ENCODE peak calls at places on chromosomes 4 and X, in seven cellular contexts. One of them, this sample, is unnamed.

GRCh38 chr4:128837198-128837597 is 27.7 kb downstream of the JADE1 start:
- DNase-seq in C1 segment of cervical spinal cord: no peak
- DNase-seq in GM03348: no peak
- DNase-seq in heart left ventricle: no peak
- DNase-seq in GM04504: no peak
- DNase-seq in stimulated activated CD4-positive, alpha-beta T cell treated with anti-CD3 and anti-CD28 coated beads, TNF-alpha, amount 100 ng/mL, for 48 hours: no peak
- DNase-seq in ureter: no peak
- DNase-seq in this sample: no peak

GRCh38 chrX:12441376-12442128 is 303.3 kb downstream of the FRMPD4 start:
- DNase-seq in C1 segment of cervical spinal cord: no peak
- DNase-seq in stimulated activated CD4-positive, alpha-beta T cell treated with anti-CD3 and anti-CD28 coated beads, TNF-alpha, amount 100 ng/mL, for 48 hours: no peak
- DNase-seq in ureter: no peak
- DNase-seq in heart left ventricle: no peak
- DNase-seq in GM03348: peak; percentile 52
- DNase-seq in GM04504: peak; percentile 77
- DNase-seq in this sample: no peak

GRCh38 chrX:38225093-38225492 is 4.4 kb upstream of the SRPX start:
- DNase-seq in GM04504: no peak
- DNase-seq in C1 segment of cervical spinal cord: no peak
- DNase-seq in ureter: no peak
- DNase-seq in GM03348: no peak
- DNase-seq in stimulated activated CD4-positive, alpha-beta T cell treated with anti-CD3 and anti-CD28 coated beads, TNF-alpha, amount 100 ng/mL, for 48 hours: no peak
- DNase-seq in heart left ventricle: no peak
- DNase-seq in this sample: no peak

GRCh38 chrX:67607436-67607835 is 63.6 kb downstream of the AR start:
- DNase-seq in stimulated activated CD4-positive, alpha-beta T cell treated with anti-CD3 and anti-CD28 coated beads, TNF-alpha, amount 100 ng/mL, for 48 hours: no peak
- DNase-seq in heart left ventricle: no peak
- DNase-seq in ureter: no peak
- DNase-seq in GM04504: peak; percentile 15
- DNase-seq in GM03348: peak; percentile 2
- DNase-seq in C1 segment of cervical spinal cord: no peak
- DNase-seq in this sample: no peak

GRCh38 chr4:16765549-16765948 is 132.9 kb downstream of the LDB2 start:
- DNase-seq in ureter: no peak
- DNase-seq in heart left ventricle: no peak
- DNase-seq in GM03348: no peak
- DNase-seq in stimulated activated CD4-positive, alpha-beta T cell treated with anti-CD3 and anti-CD28 coated beads, TNF-alpha, amount 100 ng/mL, for 48 hours: no peak
- DNase-seq in GM04504: no peak
- DNase-seq in C1 segment of cervical spinal cord: no peak
- DNase-seq in this sample: no peak

GRCh38 chr4:102610476-102610875 is 109.3 kb downstream of the NFKB1 start:
- DNase-seq in heart left ventricle: no peak
- DNase-seq in ureter: no peak
- DNase-seq in C1 segment of cervical spinal cord: no peak
- DNase-seq in GM04504: no peak
- DNase-seq in stimulated activated CD4-positive, alpha-beta T cell treated with anti-CD3 and anti-CD28 coated beads, TNF-alpha, amount 100 ng/mL, for 48 hours: no peak
- DNase-seq in GM03348: no peak
- DNase-seq in this sample: no peak

GRCh38 chr4:75940692-75941253 is at the start of gene NAAA:
- DNase-seq in ureter: peak; percentile 89
- DNase-seq in GM03348: peak; percentile 86
- DNase-seq in heart left ventricle: peak; percentile 77
- DNase-seq in GM04504: peak; percentile 31
- DNase-seq in stimulated activated CD4-positive, alpha-beta T cell treated with anti-CD3 and anti-CD28 coated beads, TNF-alpha, amount 100 ng/mL, for 48 hours: peak; percentile 52
- DNase-seq in C1 segment of cervical spinal cord: peak; percentile 39
- DNase-seq in this sample: peak; percentile 14

GRCh38 chr4:40413396-40413795 is 78.3 kb downstream of the CHRNA9 start:
- DNase-seq in C1 segment of cervical spinal cord: no peak
- DNase-seq in GM04504: no peak
- DNase-seq in ureter: no peak
- DNase-seq in heart left ventricle: no peak
- DNase-seq in stimulated activated CD4-positive, alpha-beta T cell treated with anti-CD3 and anti-CD28 coated beads, TNF-alpha, amount 100 ng/mL, for 48 hours: no peak
- DNase-seq in GM03348: no peak
- DNase-seq in this sample: no peak

GRCh38 chr4:54929459-54929858 is 195.9 kb downstream of the KDR start:
- DNase-seq in C1 segment of cervical spinal cord: no peak
- DNase-seq in GM04504: no peak
- DNase-seq in GM03348: no peak
- DNase-seq in heart left ventricle: peak; percentile 39
- DNase-seq in ureter: no peak
- DNase-seq in stimulated activated CD4-positive, alpha-beta T cell treated with anti-CD3 and anti-CD28 coated beads, TNF-alpha, amount 100 ng/mL, for 48 hours: no peak
- DNase-seq in this sample: no peak

GRCh38 chrX:29488919-29489318 is 726.4 kb upstream of the MAGEB2 start:
- DNase-seq in ureter: no peak
- DNase-seq in C1 segment of cervical spinal cord: no peak
- DNase-seq in heart left ventricle: no peak
- DNase-seq in GM04504: no peak
- DNase-seq in stimulated activated CD4-positive, alpha-beta T cell treated with anti-CD3 and anti-CD28 coated beads, TNF-alpha, amount 100 ng/mL, for 48 hours: no peak
- DNase-seq in GM03348: no peak
- DNase-seq in this sample: no peak

GRCh38 chr4:15068298-15068697 is 66.0 kb downstream of the CPEB2 start:
- DNase-seq in ureter: no peak
- DNase-seq in C1 segment of cervical spinal cord: no peak
- DNase-seq in GM04504: no peak
- DNase-seq in heart left ventricle: no peak
- DNase-seq in stimulated activated CD4-positive, alpha-beta T cell treated with anti-CD3 and anti-CD28 coated beads, TNF-alpha, amount 100 ng/mL, for 48 hours: no peak
- DNase-seq in GM03348: no peak
- DNase-seq in this sample: no peak

GRCh38 chrX:37993857-37994619 is 12.3 kb upstream of the SYTL5 start:
- DNase-seq in stimulated activated CD4-positive, alpha-beta T cell treated with anti-CD3 and anti-CD28 coated beads, TNF-alpha, amount 100 ng/mL, for 48 hours: no peak
- DNase-seq in C1 segment of cervical spinal cord: no peak
- DNase-seq in GM04504: no peak
- DNase-seq in ureter: no peak
- DNase-seq in GM03348: no peak
- DNase-seq in heart left ventricle: no peak
- DNase-seq in this sample: no peak

GRCh38 chr4:186999676-187000075 is 276.0 kb upstream of the FAT1 start:
- DNase-seq in C1 segment of cervical spinal cord: no peak
- DNase-seq in GM03348: peak; percentile 48
- DNase-seq in GM04504: no peak
- DNase-seq in ureter: no peak
- DNase-seq in heart left ventricle: no peak
- DNase-seq in stimulated activated CD4-positive, alpha-beta T cell treated with anti-CD3 and anti-CD28 coated beads, TNF-alpha, amount 100 ng/mL, for 48 hours: no peak
- DNase-seq in this sample: no peak

GRCh38 chr4:76307670-76308014 is 1.1 kb downstream of the STBD1 start:
- DNase-seq in ureter: no peak
- DNase-seq in C1 segment of cervical spinal cord: no peak
- DNase-seq in stimulated activated CD4-positive, alpha-beta T cell treated with anti-CD3 and anti-CD28 coated beads, TNF-alpha, amount 100 ng/mL, for 48 hours: no peak
- DNase-seq in heart left ventricle: peak; percentile 56
- DNase-seq in GM03348: no peak
- DNase-seq in GM04504: no peak
- DNase-seq in this sample: no peak

GRCh38 chr4:150739591-150739990 is 157.6 kb downstream of the MAB21L2 start:
- DNase-seq in ureter: no peak
- DNase-seq in heart left ventricle: no peak
- DNase-seq in C1 segment of cervical spinal cord: no peak
- DNase-seq in GM03348: no peak
- DNase-seq in stimulated activated CD4-positive, alpha-beta T cell treated with anti-CD3 and anti-CD28 coated beads, TNF-alpha, amount 100 ng/mL, for 48 hours: no peak
- DNase-seq in GM04504: no peak
- DNase-seq in this sample: no peak

GRCh38 chr4:177441061-177441802 is 1.0 kb downstream of the AGA start:
- DNase-seq in stimulated activated CD4-positive, alpha-beta T cell treated with anti-CD3 and anti-CD28 coated beads, TNF-alpha, amount 100 ng/mL, for 48 hours: no peak
- DNase-seq in C1 segment of cervical spinal cord: no peak
- DNase-seq in GM04504: no peak
- DNase-seq in GM03348: peak; percentile 9
- DNase-seq in ureter: no peak
- DNase-seq in heart left ventricle: no peak
- DNase-seq in this sample: peak; percentile 52

GRCh38 chrX:8374041-8374825 is 90.4 kb upstream of the VCX3B start:
- DNase-seq in ureter: no peak
- DNase-seq in GM03348: no peak
- DNase-seq in C1 segment of cervical spinal cord: no peak
- DNase-seq in stimulated activated CD4-positive, alpha-beta T cell treated with anti-CD3 and anti-CD28 coated beads, TNF-alpha, amount 100 ng/mL, for 48 hours: no peak
- DNase-seq in GM04504: no peak
- DNase-seq in heart left ventricle: no peak
- DNase-seq in this sample: no peak

GRCh38 chr4:20351360-20352171 is 99.9 kb downstream of the SLIT2 start:
- DNase-seq in C1 segment of cervical spinal cord: no peak
- DNase-seq in heart left ventricle: no peak
- DNase-seq in stimulated activated CD4-positive, alpha-beta T cell treated with anti-CD3 and anti-CD28 coated beads, TNF-alpha, amount 100 ng/mL, for 48 hours: no peak
- DNase-seq in GM04504: no peak
- DNase-seq in GM03348: no peak
- DNase-seq in ureter: no peak
- DNase-seq in this sample: no peak

GRCh38 chr4:160180206-160180605 is 1077.3 kb downstream of the RAPGEF2 start:
- DNase-seq in GM03348: no peak
- DNase-seq in ureter: no peak
- DNase-seq in stimulated activated CD4-positive, alpha-beta T cell treated with anti-CD3 and anti-CD28 coated beads, TNF-alpha, amount 100 ng/mL, for 48 hours: no peak
- DNase-seq in heart left ventricle: no peak
- DNase-seq in C1 segment of cervical spinal cord: no peak
- DNase-seq in GM04504: peak; percentile 31
- DNase-seq in this sample: no peak

This sample was measured in CMK.